ENCODE peak calls at places on chromosome 18, in seven cellular contexts. One of them, this sample, is unnamed.
A peak's percentile ranks its signal among the peaks of the same experiment; 100 is the strongest.

GRCh38 chr18:74596959-74597661 is 560 bp upstream of the ZNF407 start:
- DNase-seq in astrocyte of the cerebellum: no peak
- DNase-seq in ovary: peak; percentile 81
- DNase-seq in esophagus muscularis mucosa: peak; percentile 93
- DNase-seq in BE2C: peak; percentile 48
- DNase-seq in A549: peak; percentile 72
- DNase-seq in PC-9: peak; percentile 40
- DNase-seq in this sample: peak; percentile 75

GRCh38 chr18:49161627-49162026 is 210.9 kb upstream of the SMAD7 start:
- DNase-seq in astrocyte of the cerebellum: no peak
- DNase-seq in ovary: no peak
- DNase-seq in esophagus muscularis mucosa: no peak
- DNase-seq in BE2C: no peak
- DNase-seq in A549: no peak
- DNase-seq in PC-9: no peak
- DNase-seq in this sample: peak; percentile 45

GRCh38 chr18:49055787-49056186 is 105.0 kb upstream of the SMAD7 start:
- DNase-seq in astrocyte of the cerebellum: no peak
- DNase-seq in ovary: no peak
- DNase-seq in esophagus muscularis mucosa: no peak
- DNase-seq in BE2C: no peak
- DNase-seq in A549: no peak
- DNase-seq in PC-9: peak; percentile 51
- DNase-seq in this sample: peak; percentile 91

GRCh38 chr18:10950080-10950875 is 199.1 kb downstream of the PIEZO2 start:
- DNase-seq in astrocyte of the cerebellum: no peak
- DNase-seq in ovary: no peak
- DNase-seq in esophagus muscularis mucosa: no peak
- DNase-seq in BE2C: no peak
- DNase-seq in A549: no peak
- DNase-seq in PC-9: no peak
- DNase-seq in this sample: no peak

GRCh38 chr18:623760-624620 is 27.2 kb downstream of the CLUL1 start:
- DNase-seq in astrocyte of the cerebellum: peak; percentile 64
- DNase-seq in ovary: peak; percentile 62
- DNase-seq in esophagus muscularis mucosa: no peak
- DNase-seq in BE2C: peak; percentile 62
- DNase-seq in A549: peak; percentile 73
- DNase-seq in PC-9: peak; percentile 48
- DNase-seq in this sample: peak; percentile 76

GRCh38 chr18:47413327-47413726 is 161.9 kb upstream of the SKOR2 start:
- DNase-seq in astrocyte of the cerebellum: peak; percentile 73
- DNase-seq in ovary: no peak
- DNase-seq in esophagus muscularis mucosa: no peak
- DNase-seq in BE2C: no peak
- DNase-seq in A549: no peak
- DNase-seq in PC-9: no peak
- DNase-seq in this sample: peak; percentile 17

GRCh38 chr18:46050268-46050667 is 21.8 kb downstream of the PSTPIP2 start:
- DNase-seq in astrocyte of the cerebellum: no peak
- DNase-seq in ovary: no peak
- DNase-seq in esophagus muscularis mucosa: no peak
- DNase-seq in BE2C: no peak
- DNase-seq in A549: no peak
- DNase-seq in PC-9: no peak
- DNase-seq in this sample: no peak

GRCh38 chr18:11872479-11873136 is 21.4 kb downstream of the CHMP1B start:
- DNase-seq in astrocyte of the cerebellum: no peak
- DNase-seq in ovary: no peak
- DNase-seq in esophagus muscularis mucosa: peak; percentile 37
- DNase-seq in BE2C: no peak
- DNase-seq in A549: peak; percentile 67
- DNase-seq in PC-9: no peak
- DNase-seq in this sample: peak; percentile 31

GRCh38 chr18:44943201-44943881 is 262.7 kb downstream of the SETBP1 start:
- DNase-seq in astrocyte of the cerebellum: peak; percentile 91
- DNase-seq in ovary: no peak
- DNase-seq in esophagus muscularis mucosa: no peak
- DNase-seq in BE2C: no peak
- DNase-seq in A549: no peak
- DNase-seq in PC-9: peak; percentile 89
- DNase-seq in this sample: peak; percentile 93

GRCh38 chr18:36412778-36413177 is 115.3 kb downstream of the FHOD3 start:
- DNase-seq in astrocyte of the cerebellum: peak; percentile 8
- DNase-seq in ovary: no peak
- DNase-seq in esophagus muscularis mucosa: no peak
- DNase-seq in BE2C: peak; percentile 32
- DNase-seq in A549: peak; percentile 40
- DNase-seq in PC-9: no peak
- DNase-seq in this sample: no peak

GRCh38 chr18:59873616-59874015 is 26.2 kb upstream of the PMAIP1 start:
- DNase-seq in astrocyte of the cerebellum: no peak
- DNase-seq in ovary: no peak
- DNase-seq in esophagus muscularis mucosa: no peak
- DNase-seq in BE2C: no peak
- DNase-seq in A549: no peak
- DNase-seq in PC-9: no peak
- DNase-seq in this sample: no peak

GRCh38 chr18:71471963-71472725 is 1072.0 kb downstream of the CBLN2 start:
- DNase-seq in astrocyte of the cerebellum: no peak
- DNase-seq in ovary: no peak
- DNase-seq in esophagus muscularis mucosa: no peak
- DNase-seq in BE2C: no peak
- DNase-seq in A549: no peak
- DNase-seq in PC-9: no peak
- DNase-seq in this sample: no peak

GRCh38 chr18:34723143-34723542 is 13.0 kb downstream of the DTNA start:
- DNase-seq in astrocyte of the cerebellum: no peak
- DNase-seq in ovary: no peak
- DNase-seq in esophagus muscularis mucosa: no peak
- DNase-seq in BE2C: no peak
- DNase-seq in A549: no peak
- DNase-seq in PC-9: no peak
- DNase-seq in this sample: no peak

GRCh38 chr18:49988101-49988500 is 174.8 kb upstream of the ACAA2 start:
- DNase-seq in astrocyte of the cerebellum: no peak
- DNase-seq in ovary: no peak
- DNase-seq in esophagus muscularis mucosa: no peak
- DNase-seq in BE2C: no peak
- DNase-seq in A549: no peak
- DNase-seq in PC-9: no peak
- DNase-seq in this sample: no peak

GRCh38 chr18:57854726-57855125 is 51.6 kb upstream of the ATP8B1 start:
- DNase-seq in astrocyte of the cerebellum: no peak
- DNase-seq in ovary: no peak
- DNase-seq in esophagus muscularis mucosa: no peak
- DNase-seq in BE2C: no peak
- DNase-seq in A549: no peak
- DNase-seq in PC-9: peak; percentile 41
- DNase-seq in this sample: no peak

GRCh38 chr18:54187372-54187771 is 37.1 kb downstream of the MBD2 start:
- DNase-seq in astrocyte of the cerebellum: no peak
- DNase-seq in ovary: no peak
- DNase-seq in esophagus muscularis mucosa: no peak
- DNase-seq in BE2C: no peak
- DNase-seq in A549: no peak
- DNase-seq in PC-9: no peak
- DNase-seq in this sample: no peak

GRCh38 chr18:28560339-28560738 is 383.4 kb upstream of the CDH2 start:
- DNase-seq in astrocyte of the cerebellum: no peak
- DNase-seq in ovary: no peak
- DNase-seq in esophagus muscularis mucosa: no peak
- DNase-seq in BE2C: no peak
- DNase-seq in A549: no peak
- DNase-seq in PC-9: no peak
- DNase-seq in this sample: no peak

GRCh38 chr18:649341-649740 is 8.1 kb upstream of the TYMS start:
- DNase-seq in astrocyte of the cerebellum: no peak
- DNase-seq in ovary: no peak
- DNase-seq in esophagus muscularis mucosa: no peak
- DNase-seq in BE2C: no peak
- DNase-seq in A549: peak; percentile 34
- DNase-seq in PC-9: no peak
- DNase-seq in this sample: no peak

GRCh38 chr18:58100154-58100553 is 56.1 kb downstream of the NEDD4L start:
- DNase-seq in astrocyte of the cerebellum: no peak
- DNase-seq in ovary: no peak
- DNase-seq in esophagus muscularis mucosa: no peak
- DNase-seq in BE2C: no peak
- DNase-seq in A549: no peak
- DNase-seq in PC-9: no peak
- DNase-seq in this sample: no peak

GRCh38 chr18:45255142-45255890 is 360.0 kb upstream of the SLC14A2 start:
- DNase-seq in astrocyte of the cerebellum: peak; percentile 90
- DNase-seq in ovary: no peak
- DNase-seq in esophagus muscularis mucosa: no peak
- DNase-seq in BE2C: no peak
- DNase-seq in A549: no peak
- DNase-seq in PC-9: no peak
- DNase-seq in this sample: peak; percentile 97

GRCh38 chr18:79947054-79947755 is 4.2 kb downstream of the SLC66A2 start:
- DNase-seq in astrocyte of the cerebellum: no peak
- DNase-seq in ovary: peak; percentile 29
- DNase-seq in esophagus muscularis mucosa: no peak
- DNase-seq in BE2C: no peak
- DNase-seq in A549: no peak
- DNase-seq in PC-9: peak; percentile 82
- DNase-seq in this sample: peak; percentile 72

GRCh38 chr18:10197097-10197496 is 257.3 kb upstream of the APCDD1 start:
- DNase-seq in astrocyte of the cerebellum: no peak
- DNase-seq in ovary: peak; percentile 48
- DNase-seq in esophagus muscularis mucosa: no peak
- DNase-seq in BE2C: no peak
- DNase-seq in A549: no peak
- DNase-seq in PC-9: no peak
- DNase-seq in this sample: no peak

DNA sequence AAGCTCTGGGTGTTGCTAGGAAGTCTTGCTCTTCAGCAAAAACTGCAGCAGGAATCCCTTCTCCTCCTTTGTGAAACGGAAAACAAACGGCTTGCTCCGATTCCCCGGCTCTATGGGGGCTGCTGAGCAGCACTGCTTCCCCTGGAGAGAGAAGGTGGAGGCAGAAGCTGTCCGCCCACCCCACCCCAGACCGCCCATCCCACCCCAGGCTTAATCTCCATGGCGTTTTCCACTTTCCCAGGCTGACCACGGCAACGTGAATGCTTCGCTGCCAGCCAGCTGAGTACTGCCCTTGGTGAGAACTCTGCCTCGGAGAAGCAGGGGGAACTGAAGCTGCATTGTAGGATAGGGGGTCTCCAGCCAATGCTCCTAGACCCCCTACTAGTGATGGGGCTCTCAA is 139.2 kb downstream of the BCL2 start:
- DNase-seq in astrocyte of the cerebellum: no peak
- DNase-seq in ovary: no peak
- DNase-seq in esophagus muscularis mucosa: no peak
- DNase-seq in BE2C: no peak
- DNase-seq in A549: no peak
- DNase-seq in PC-9: no peak
- DNase-seq in this sample: no peak
- H3K4me3 ChIP-seq in astrocyte of the cerebellum: no peak overlapping the region
- H3K4me3 ChIP-seq in ovary: no peak overlapping the region
- H3K4me3 ChIP-seq in esophagus muscularis mucosa: no peak overlapping the region
- H3K4me3 ChIP-seq in BE2C: no peak overlapping the region
- H3K4me3 ChIP-seq in A549: no peak overlapping the region
- H3K4me3 ChIP-seq in PC-9: no peak overlapping the region
- H3K4me3 ChIP-seq in this sample: no peak overlapping the region

GRCh38 chr18:62610509-62611394 is 87.9 kb downstream of the ZCCHC2 start:
- DNase-seq in astrocyte of the cerebellum: no peak
- DNase-seq in ovary: peak; percentile 45
- DNase-seq in esophagus muscularis mucosa: no peak
- DNase-seq in BE2C: no peak
- DNase-seq in A549: no peak
- DNase-seq in PC-9: no peak
- DNase-seq in this sample: no peak
- H3K4me3 ChIP-seq in astrocyte of the cerebellum: no peak overlapping the region
- H3K4me3 ChIP-seq in ovary: peak overlapping the region; percentile 26
- H3K4me3 ChIP-seq in esophagus muscularis mucosa: peak overlapping the region; percentile 30
- H3K4me3 ChIP-seq in BE2C: no peak overlapping the region
- H3K4me3 ChIP-seq in A549: no peak overlapping the region
- H3K4me3 ChIP-seq in PC-9: no peak overlapping the region
- H3K4me3 ChIP-seq in this sample: no peak overlapping the region

GRCh38 chr18:63199743-63200241 is 119.8 kb downstream of the BCL2 start:
- DNase-seq in astrocyte of the cerebellum: no peak
- DNase-seq in ovary: peak; percentile 52
- DNase-seq in esophagus muscularis mucosa: no peak
- DNase-seq in BE2C: no peak
- DNase-seq in A549: no peak
- DNase-seq in PC-9: no peak
- DNase-seq in this sample: no peak

GRCh38 chr18:63198098-63198760 is 121.3 kb downstream of the BCL2 start:
- DNase-seq in astrocyte of the cerebellum: no peak
- DNase-seq in ovary: no peak
- DNase-seq in esophagus muscularis mucosa: no peak
- DNase-seq in BE2C: no peak
- DNase-seq in A549: no peak
- DNase-seq in PC-9: no peak
- DNase-seq in this sample: no peak

GRCh38 chr18:63198868-63199742 is 120.5 kb downstream of the BCL2 start:
- DNase-seq in astrocyte of the cerebellum: no peak
- DNase-seq in ovary: no peak
- DNase-seq in esophagus muscularis mucosa: no peak
- DNase-seq in BE2C: no peak
- DNase-seq in A549: no peak
- DNase-seq in PC-9: no peak
- DNase-seq in this sample: no peak

GRCh38 chr18:63195410-63196159 is 124.0 kb downstream of the BCL2 start:
- DNase-seq in astrocyte of the cerebellum: no peak
- DNase-seq in ovary: no peak
- DNase-seq in esophagus muscularis mucosa: no peak
- DNase-seq in BE2C: no peak
- DNase-seq in A549: no peak
- DNase-seq in PC-9: no peak
- DNase-seq in this sample: no peak

DNA sequence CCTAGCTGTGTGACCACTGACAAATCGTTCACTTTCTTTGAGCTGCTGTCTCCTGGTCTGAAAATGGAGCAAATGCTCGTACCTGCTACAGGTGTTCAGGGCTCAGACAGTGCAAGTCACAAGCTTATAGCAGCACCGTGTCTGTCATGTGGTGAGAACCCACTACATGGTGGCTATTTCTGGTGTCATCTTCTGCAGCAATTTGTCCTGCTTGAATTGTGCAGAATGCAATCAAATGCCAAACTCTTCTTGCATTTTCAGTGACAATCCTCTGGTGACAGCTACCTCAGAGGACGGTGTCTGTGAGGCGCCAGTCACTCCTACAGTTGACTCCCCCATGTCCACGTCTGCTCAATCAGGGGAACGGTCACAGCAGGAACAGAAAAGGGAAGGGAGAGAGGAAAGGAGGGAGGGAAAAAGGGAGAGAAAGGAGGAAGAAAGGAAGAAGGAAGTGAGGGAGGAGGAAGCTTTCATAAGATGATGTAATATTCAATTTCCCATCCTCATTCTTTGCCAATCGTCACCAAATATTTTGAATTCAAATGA is 122.2 kb downstream of the BCL2 start:
- DNase-seq in astrocyte of the cerebellum: no peak
- DNase-seq in ovary: no peak
- DNase-seq in esophagus muscularis mucosa: no peak
- DNase-seq in BE2C: no peak
- DNase-seq in A549: peak; percentile 1
- DNase-seq in PC-9: no peak
- DNase-seq in this sample: no peak
- H3K4me3 ChIP-seq in astrocyte of the cerebellum: no peak overlapping the region
- H3K4me3 ChIP-seq in ovary: no peak overlapping the region
- H3K4me3 ChIP-seq in esophagus muscularis mucosa: no peak overlapping the region
- H3K4me3 ChIP-seq in BE2C: no peak overlapping the region
- H3K4me3 ChIP-seq in A549: no peak overlapping the region
- H3K4me3 ChIP-seq in PC-9: no peak overlapping the region
- H3K4me3 ChIP-seq in this sample: no peak overlapping the region

GRCh38 chr18:51153659-51154371 is 43.7 kb downstream of the MEX3C start:
- DNase-seq in astrocyte of the cerebellum: no peak
- DNase-seq in ovary: no peak
- DNase-seq in esophagus muscularis mucosa: peak; percentile 75
- DNase-seq in BE2C: no peak
- DNase-seq in A549: no peak
- DNase-seq in PC-9: no peak
- DNase-seq in this sample: no peak
- H3K4me3 ChIP-seq in astrocyte of the cerebellum: no peak overlapping the region
- H3K4me3 ChIP-seq in ovary: no peak overlapping the region
- H3K4me3 ChIP-seq in esophagus muscularis mucosa: no peak overlapping the region
- H3K4me3 ChIP-seq in BE2C: no peak overlapping the region
- H3K4me3 ChIP-seq in A549: no peak overlapping the region
- H3K4me3 ChIP-seq in PC-9: no peak overlapping the region
- H3K4me3 ChIP-seq in this sample: no peak overlapping the region

This sample was measured in AG10803.